ENCODE peak calls at places on chromosomes 6 and 20, in ten cellular contexts. One of them, this sample, is unnamed.

GRCh38 chr6:3237761-3238662 is 10.6 kb upstream of the TUBB2B start:
- DNase-seq in KG1: no peak
- DNase-seq in activated CD8-positive, alpha-beta memory T cell treated with anti-CD3 and anti-CD28 coated beads for 48 hours: no peak
- DNase-seq in AML-193: no peak
- DNase-seq in GM12865: peak; percentile 46
- DNase-seq in osteocyte: no peak
- DNase-seq in fibroblast of lung: no peak
- DNase-seq in WTC11: no peak
- DNase-seq in SK-N-SH: no peak
- DNase-seq in NCI-H774: no peak
- DNase-seq in this sample: no peak

GRCh38 chr6:148747493-148748160 is 797 bp downstream of the UST start:
- DNase-seq in KG1: no peak
- DNase-seq in activated CD8-positive, alpha-beta memory T cell treated with anti-CD3 and anti-CD28 coated beads for 48 hours: no peak
- DNase-seq in AML-193: no peak
- DNase-seq in GM12865: peak; percentile 26
- DNase-seq in osteocyte: peak; percentile 86
- DNase-seq in fibroblast of lung: peak; percentile 45
- DNase-seq in WTC11: peak; percentile 80
- DNase-seq in SK-N-SH: peak; percentile 15
- DNase-seq in NCI-H774: peak; percentile 32
- DNase-seq in this sample: peak; percentile 81

GRCh38 chr6:144155529-144155928 is 5.2 kb downstream of the STX11 start:
- DNase-seq in KG1: no peak
- DNase-seq in activated CD8-positive, alpha-beta memory T cell treated with anti-CD3 and anti-CD28 coated beads for 48 hours: no peak
- DNase-seq in AML-193: no peak
- DNase-seq in GM12865: peak; percentile 69
- DNase-seq in osteocyte: no peak
- DNase-seq in fibroblast of lung: no peak
- DNase-seq in WTC11: no peak
- DNase-seq in SK-N-SH: no peak
- DNase-seq in NCI-H774: no peak
- DNase-seq in this sample: no peak

GRCh38 chr20:9215539-9215938 is 146.7 kb downstream of the PLCB4 start:
- DNase-seq in KG1: no peak
- DNase-seq in activated CD8-positive, alpha-beta memory T cell treated with anti-CD3 and anti-CD28 coated beads for 48 hours: no peak
- DNase-seq in AML-193: peak; percentile 5
- DNase-seq in GM12865: peak; percentile 11
- DNase-seq in osteocyte: no peak
- DNase-seq in fibroblast of lung: no peak
- DNase-seq in WTC11: no peak
- DNase-seq in SK-N-SH: peak; percentile 15
- DNase-seq in NCI-H774: no peak
- DNase-seq in this sample: no peak

GRCh38 chr6:7468382-7469081 is 72.9 kb upstream of the DSP start:
- DNase-seq in KG1: no peak
- DNase-seq in activated CD8-positive, alpha-beta memory T cell treated with anti-CD3 and anti-CD28 coated beads for 48 hours: no peak
- DNase-seq in AML-193: peak; percentile 55
- DNase-seq in GM12865: no peak
- DNase-seq in osteocyte: no peak
- DNase-seq in fibroblast of lung: peak; percentile 56
- DNase-seq in WTC11: no peak
- DNase-seq in SK-N-SH: peak; percentile 75
- DNase-seq in NCI-H774: no peak
- DNase-seq in this sample: no peak

GRCh38 chr6:8731874-8732273 is 296.5 kb upstream of the SLC35B3 start:
- DNase-seq in KG1: peak; percentile 54
- DNase-seq in activated CD8-positive, alpha-beta memory T cell treated with anti-CD3 and anti-CD28 coated beads for 48 hours: no peak
- DNase-seq in AML-193: no peak
- DNase-seq in GM12865: peak; percentile 2
- DNase-seq in osteocyte: no peak
- DNase-seq in fibroblast of lung: no peak
- DNase-seq in WTC11: no peak
- DNase-seq in SK-N-SH: no peak
- DNase-seq in NCI-H774: no peak
- DNase-seq in this sample: no peak

GRCh38 chr20:50295762-50296449 is 105.3 kb downstream of the CEBPB start:
- DNase-seq in KG1: no peak
- DNase-seq in activated CD8-positive, alpha-beta memory T cell treated with anti-CD3 and anti-CD28 coated beads for 48 hours: no peak
- DNase-seq in AML-193: no peak
- DNase-seq in GM12865: no peak
- DNase-seq in osteocyte: no peak
- DNase-seq in fibroblast of lung: no peak
- DNase-seq in WTC11: no peak
- DNase-seq in SK-N-SH: peak; percentile 87
- DNase-seq in NCI-H774: no peak
- DNase-seq in this sample: no peak

GRCh38 chr6:1895721-1896120 is 286.0 kb downstream of the FOXC1 start:
- DNase-seq in KG1: no peak
- DNase-seq in activated CD8-positive, alpha-beta memory T cell treated with anti-CD3 and anti-CD28 coated beads for 48 hours: no peak
- DNase-seq in AML-193: no peak
- DNase-seq in GM12865: no peak
- DNase-seq in osteocyte: no peak
- DNase-seq in fibroblast of lung: peak; percentile 68
- DNase-seq in WTC11: no peak
- DNase-seq in SK-N-SH: no peak
- DNase-seq in NCI-H774: no peak
- DNase-seq in this sample: no peak

GRCh38 chr20:47354710-47355488 is 1.6 kb downstream of the ZMYND8 start:
- DNase-seq in KG1: no peak
- DNase-seq in activated CD8-positive, alpha-beta memory T cell treated with anti-CD3 and anti-CD28 coated beads for 48 hours: no peak
- DNase-seq in AML-193: no peak
- DNase-seq in GM12865: no peak
- DNase-seq in osteocyte: no peak
- DNase-seq in fibroblast of lung: peak; percentile 41
- DNase-seq in WTC11: no peak
- DNase-seq in SK-N-SH: no peak
- DNase-seq in NCI-H774: no peak
- DNase-seq in this sample: no peak